ENCODE peak calls at places on chromosomes 7 and 10, in five cellular contexts. One of them, this sample, is unnamed.

GRCh38 chr7:98836811-98837631 is 32.8 kb downstream of the TMEM130 start:
- DNase-seq in PC-9: no peak
- DNase-seq in kidney epithelial cell: no peak
- DNase-seq in heart left ventricle: peak; percentile 32
- DNase-seq in coronary artery: no peak
- DNase-seq in this sample: peak; percentile 32

GRCh38 chr7:926061-927030 is 28.1 kb downstream of the ADAP1 start:
- DNase-seq in PC-9: no peak
- DNase-seq in kidney epithelial cell: no peak
- DNase-seq in heart left ventricle: no peak
- DNase-seq in coronary artery: no peak
- DNase-seq in this sample: no peak

GRCh38 chr10:105759741-105760140 is 1118.7 kb downstream of the SORCS3 start:
- DNase-seq in PC-9: no peak
- DNase-seq in kidney epithelial cell: no peak
- DNase-seq in heart left ventricle: no peak
- DNase-seq in coronary artery: no peak
- DNase-seq in this sample: no peak

GRCh38 chr7:2701832-2702593 is 14.0 kb downstream of the AMZ1 start:
- DNase-seq in PC-9: no peak
- DNase-seq in kidney epithelial cell: no peak
- DNase-seq in heart left ventricle: no peak
- DNase-seq in coronary artery: peak; percentile 88
- DNase-seq in this sample: no peak

GRCh38 chr10:72886596-72887522 is 6.7 kb upstream of the OIT3 start:
- DNase-seq in PC-9: no peak
- DNase-seq in kidney epithelial cell: no peak
- DNase-seq in heart left ventricle: peak; percentile 34
- DNase-seq in coronary artery: no peak
- DNase-seq in this sample: no peak

GRCh38 chr10:62093863-62094291 is 174.8 kb downstream of the RTKN2 start:
- DNase-seq in PC-9: peak; percentile 93
- DNase-seq in kidney epithelial cell: peak; percentile 53
- DNase-seq in heart left ventricle: no peak
- DNase-seq in coronary artery: no peak
- DNase-seq in this sample: peak; percentile 81

GRCh38 chr7:149310113-149310836 is 48.3 kb downstream of the ZNF783 start:
- DNase-seq in PC-9: peak; percentile 78
- DNase-seq in kidney epithelial cell: peak; percentile 1
- DNase-seq in heart left ventricle: no peak
- DNase-seq in coronary artery: no peak
- DNase-seq in this sample: peak; percentile 27

GRCh38 chr10:126598009-126598408 is 72.5 kb downstream of the C10orf90 start:
- DNase-seq in PC-9: no peak
- DNase-seq in kidney epithelial cell: no peak
- DNase-seq in heart left ventricle: no peak
- DNase-seq in coronary artery: no peak
- DNase-seq in this sample: no peak

GRCh38 chr10:49734676-49735075 is 27.4 kb downstream of the OGDHL start:
- DNase-seq in PC-9: peak; percentile 90
- DNase-seq in kidney epithelial cell: peak; percentile 2
- DNase-seq in heart left ventricle: no peak
- DNase-seq in coronary artery: no peak
- DNase-seq in this sample: no peak

GRCh38 chr7:150368884-150369739 is 490 bp downstream of the REPIN1 start:
- DNase-seq in PC-9: peak; percentile 57
- DNase-seq in kidney epithelial cell: no peak
- DNase-seq in heart left ventricle: peak; percentile 85
- DNase-seq in coronary artery: peak; percentile 89
- DNase-seq in this sample: no peak

GRCh38 chr10:45438457-45439090 is 64.6 kb downstream of the ALOX5 start:
- DNase-seq in PC-9: no peak
- DNase-seq in kidney epithelial cell: no peak
- DNase-seq in heart left ventricle: no peak
- DNase-seq in coronary artery: no peak
- DNase-seq in this sample: no peak

GRCh38 chr7:149771199-149771636 is 2.2 kb downstream of the ZNF467 start:
- DNase-seq in PC-9: no peak
- DNase-seq in kidney epithelial cell: no peak
- DNase-seq in heart left ventricle: no peak
- DNase-seq in coronary artery: no peak
- DNase-seq in this sample: no peak

GRCh38 chr7:33940503-33940902 is 35.2 kb downstream of the BMPER start:
- DNase-seq in PC-9: peak; percentile 34
- DNase-seq in kidney epithelial cell: no peak
- DNase-seq in heart left ventricle: no peak
- DNase-seq in coronary artery: no peak
- DNase-seq in this sample: no peak

GRCh38 chr7:84236398-84236797 is 41.8 kb upstream of the SEMA3A start:
- DNase-seq in PC-9: peak; percentile 58
- DNase-seq in kidney epithelial cell: no peak
- DNase-seq in heart left ventricle: no peak
- DNase-seq in coronary artery: no peak
- DNase-seq in this sample: no peak

GRCh38 chr7:47513741-47514241 is 68.1 kb downstream of the TNS3 start:
- DNase-seq in PC-9: no peak
- DNase-seq in kidney epithelial cell: no peak
- DNase-seq in heart left ventricle: no peak
- DNase-seq in coronary artery: no peak
- DNase-seq in this sample: peak; percentile 62

GRCh38 chr10:20446794-20447193 is 450.3 kb downstream of the NEBL start:
- DNase-seq in PC-9: no peak
- DNase-seq in kidney epithelial cell: no peak
- DNase-seq in heart left ventricle: no peak
- DNase-seq in coronary artery: no peak
- DNase-seq in this sample: no peak

GRCh38 chr7:31100445-31100844 is 48.3 kb downstream of the ADCYAP1R1 start:
- DNase-seq in PC-9: no peak
- DNase-seq in kidney epithelial cell: peak; percentile 4
- DNase-seq in heart left ventricle: no peak
- DNase-seq in coronary artery: no peak
- DNase-seq in this sample: no peak

GRCh38 chr10:44725404-44725803 is 185.7 kb upstream of the TMEM72 start:
- DNase-seq in PC-9: no peak
- DNase-seq in kidney epithelial cell: no peak
- DNase-seq in heart left ventricle: no peak
- DNase-seq in coronary artery: no peak
- DNase-seq in this sample: no peak

GRCh38 chr10:87646920-87647319 is 12.8 kb upstream of the PAPSS2 start:
- DNase-seq in PC-9: no peak
- DNase-seq in kidney epithelial cell: no peak
- DNase-seq in heart left ventricle: no peak
- DNase-seq in coronary artery: no peak
- DNase-seq in this sample: no peak

GRCh38 chr10:3339531-3339950 is 167.0 kb upstream of the PITRM1 start:
- DNase-seq in PC-9: no peak
- DNase-seq in kidney epithelial cell: no peak
- DNase-seq in heart left ventricle: no peak
- DNase-seq in coronary artery: no peak
- DNase-seq in this sample: no peak

GRCh38 chr10:22674215-22674930 is 40.0 kb downstream of the PIP4K2A start:
- DNase-seq in PC-9: no peak
- DNase-seq in kidney epithelial cell: no peak
- DNase-seq in heart left ventricle: no peak
- DNase-seq in coronary artery: no peak
- DNase-seq in this sample: no peak

GRCh38 chr10:99981581-99982199 is 28.1 kb downstream of the DNMBP start:
- DNase-seq in PC-9: no peak
- DNase-seq in kidney epithelial cell: no peak
- DNase-seq in heart left ventricle: no peak
- DNase-seq in coronary artery: no peak
- DNase-seq in this sample: no peak

GRCh38 chr7:1979591-1980560 is 252.9 kb downstream of the MAD1L1 start:
- DNase-seq in PC-9: no peak
- DNase-seq in kidney epithelial cell: no peak
- DNase-seq in heart left ventricle: no peak
- DNase-seq in coronary artery: no peak
- DNase-seq in this sample: no peak

GRCh38 chr7:42700376-42701327 is 211.2 kb downstream of the C7orf25 start:
- DNase-seq in PC-9: no peak
- DNase-seq in kidney epithelial cell: no peak
- DNase-seq in heart left ventricle: no peak
- DNase-seq in coronary artery: no peak
- DNase-seq in this sample: no peak

GRCh38 chr7:91713669-91714068 is 166.8 kb downstream of the MTERF1 start:
- DNase-seq in PC-9: peak; percentile 53
- DNase-seq in kidney epithelial cell: no peak
- DNase-seq in heart left ventricle: no peak
- DNase-seq in coronary artery: no peak
- DNase-seq in this sample: no peak

GRCh38 chr10:47181057-47181849 is 118.7 kb upstream of the GDF10 start:
- DNase-seq in PC-9: no peak
- DNase-seq in kidney epithelial cell: no peak
- DNase-seq in heart left ventricle: no peak
- DNase-seq in coronary artery: no peak
- DNase-seq in this sample: no peak

GRCh38 chr10:110355181-110355831 is 50.6 kb upstream of the SMNDC1 start:
- DNase-seq in PC-9: no peak
- DNase-seq in kidney epithelial cell: no peak
- DNase-seq in heart left ventricle: no peak
- DNase-seq in coronary artery: no peak
- DNase-seq in this sample: no peak

GRCh38 chr7:158494162-158494586 is 93.4 kb downstream of the PTPRN2 start:
- DNase-seq in PC-9: no peak
- DNase-seq in kidney epithelial cell: no peak
- DNase-seq in heart left ventricle: no peak
- DNase-seq in coronary artery: no peak
- DNase-seq in this sample: no peak
- TF ChIP-seq CTCF in PC-9: peak; percentile 45
- TF ChIP-seq CTCF in kidney epithelial cell: no peak
- TF ChIP-seq CTCF in heart left ventricle: no peak
- TF ChIP-seq CTCF in coronary artery: no peak
- TF ChIP-seq CTCF in this sample: no peak

GRCh38 chr7:104978460-104978859 is 35.5 kb upstream of the KMT2E start:
- DNase-seq in PC-9: no peak
- DNase-seq in kidney epithelial cell: no peak
- DNase-seq in heart left ventricle: peak; percentile 61
- DNase-seq in coronary artery: no peak
- DNase-seq in this sample: no peak
- H3K4me3 ChIP-seq in PC-9: no peak overlapping the region
- H3K4me3 ChIP-seq in kidney epithelial cell: no peak overlapping the region
- H3K4me3 ChIP-seq in heart left ventricle: no peak overlapping the region
- H3K4me3 ChIP-seq in coronary artery: no peak overlapping the region
- H3K4me3 ChIP-seq in this sample: no peak overlapping the region

DNA sequence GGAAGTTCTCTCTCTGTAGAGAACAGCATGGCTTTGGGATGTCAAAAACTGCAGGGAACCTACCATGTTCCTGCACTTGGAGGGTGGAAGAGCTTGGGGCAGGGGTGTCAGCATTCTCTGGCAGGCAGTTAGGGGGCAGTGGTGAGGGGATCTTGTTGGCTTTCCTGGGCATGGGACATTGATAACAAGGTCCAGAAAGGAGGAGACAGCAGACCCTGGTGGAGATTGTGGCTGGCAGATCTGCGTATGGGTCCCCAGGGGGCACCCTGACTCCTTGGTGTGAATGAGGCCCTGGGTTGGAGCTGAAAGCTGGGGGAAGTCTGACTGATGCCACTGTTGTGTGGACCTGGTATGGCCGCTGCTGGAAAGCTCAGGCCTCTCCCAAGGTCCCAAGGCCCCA is 22.9 kb upstream of the CAMK2B start:
- DNase-seq in PC-9: no peak
- DNase-seq in kidney epithelial cell: no peak
- DNase-seq in heart left ventricle: no peak
- DNase-seq in coronary artery: no peak
- DNase-seq in this sample: no peak
- TF ChIP-seq CTCF in PC-9: peak; percentile 58
- TF ChIP-seq CTCF in kidney epithelial cell: peak; percentile 50
- TF ChIP-seq CTCF in heart left ventricle: peak; percentile 24
- TF ChIP-seq CTCF in coronary artery: no peak
- TF ChIP-seq CTCF in this sample: peak; percentile 57

DNA sequence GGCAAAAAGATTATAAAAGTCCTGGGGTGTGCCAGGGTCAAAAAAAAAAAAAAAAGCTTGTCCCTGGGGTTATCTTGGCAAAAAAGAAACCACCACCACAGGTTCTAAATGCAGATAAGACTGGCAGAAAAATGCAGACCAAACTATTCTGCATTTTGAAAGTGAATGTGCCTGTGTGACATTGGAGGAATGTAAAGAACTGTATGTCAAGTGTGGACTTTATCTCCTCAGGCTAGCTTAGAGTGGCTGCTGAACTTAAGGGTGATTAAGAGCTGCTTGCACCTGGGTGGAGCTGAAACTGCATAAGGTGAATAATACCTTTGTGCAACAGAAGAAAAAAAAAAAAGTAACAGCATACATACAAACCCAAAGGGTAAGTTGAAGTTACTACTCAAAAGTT is 1.3 kb upstream of the NAPEPLD start:
- DNase-seq in PC-9: peak; percentile 76
- DNase-seq in kidney epithelial cell: no peak
- DNase-seq in heart left ventricle: no peak
- DNase-seq in coronary artery: no peak
- DNase-seq in this sample: no peak
- H3K4me3 ChIP-seq in PC-9: peak overlapping the region; percentile 77
- H3K4me3 ChIP-seq in kidney epithelial cell: no peak overlapping the region
- H3K4me3 ChIP-seq in heart left ventricle: no peak overlapping the region
- H3K4me3 ChIP-seq in coronary artery: no peak overlapping the region
- H3K4me3 ChIP-seq in this sample: no peak overlapping the region

DNA sequence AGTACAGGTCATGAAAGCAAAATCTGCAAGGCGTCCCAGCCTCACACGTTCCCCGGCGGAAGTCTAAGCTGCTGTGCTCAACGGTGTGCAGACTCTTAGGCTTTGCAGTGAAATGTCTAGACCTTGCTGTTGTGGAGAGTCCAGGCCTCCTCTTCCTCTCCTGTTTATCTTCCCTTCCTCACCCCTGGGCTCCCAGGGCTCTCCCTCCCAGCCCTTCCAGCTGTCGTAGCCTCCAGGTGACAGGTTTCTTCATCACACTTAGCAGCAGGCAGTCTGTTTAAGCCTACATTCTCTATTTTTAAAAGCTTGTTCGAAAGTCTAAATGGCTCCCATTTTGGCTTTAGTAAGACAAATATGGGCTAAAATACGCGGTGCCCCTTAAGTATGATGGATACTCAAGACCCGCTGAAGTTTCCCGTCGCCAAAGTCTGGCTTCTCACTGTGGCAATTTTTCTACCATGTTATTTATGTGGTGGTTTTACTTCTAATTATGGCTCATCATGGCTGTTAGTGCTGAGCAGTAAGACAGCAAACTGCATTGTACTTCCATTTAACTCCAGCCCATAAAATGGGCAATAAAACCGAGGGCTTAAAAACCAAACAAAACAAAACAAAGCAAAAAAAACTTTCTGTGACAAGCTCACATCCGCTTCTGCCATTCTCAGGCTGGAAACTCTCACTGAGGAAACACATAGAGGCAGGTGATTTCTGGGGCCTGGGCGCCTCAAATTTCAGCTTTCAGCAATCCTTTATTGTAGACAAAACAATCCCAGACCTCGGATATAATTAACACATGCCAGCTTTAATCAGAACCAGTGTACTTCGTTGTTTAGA is 243.2 kb downstream of the SNX10 start:
- DNase-seq in PC-9: no peak
- DNase-seq in kidney epithelial cell: no peak
- DNase-seq in heart left ventricle: no peak
- DNase-seq in coronary artery: no peak
- DNase-seq in this sample: no peak
- TF ChIP-seq CTCF in PC-9: no peak
- TF ChIP-seq CTCF in kidney epithelial cell: no peak
- TF ChIP-seq CTCF in heart left ventricle: no peak
- TF ChIP-seq CTCF in coronary artery: no peak
- TF ChIP-seq CTCF in this sample: no peak

GRCh38 chr10:68327889-68328786 is 3.7 kb upstream of the HNRNPH3 start:
- DNase-seq in PC-9: no peak
- DNase-seq in kidney epithelial cell: no peak
- DNase-seq in heart left ventricle: no peak
- DNase-seq in coronary artery: no peak
- DNase-seq in this sample: peak; percentile 67
- H3K4me3 ChIP-seq in PC-9: no peak overlapping the region
- H3K4me3 ChIP-seq in kidney epithelial cell: no peak overlapping the region
- H3K4me3 ChIP-seq in heart left ventricle: no peak overlapping the region
- H3K4me3 ChIP-seq in coronary artery: peak overlapping the region; percentile 39
- H3K4me3 ChIP-seq in this sample: no peak overlapping the region